ENCODE peak calls at places on chromosomes 12 and 14, in six cellular contexts. One of them, this sample, is unnamed.

GRCh38 chr14:79404874-79405273 is 806.4 kb downstream of the DIO2 start:
- DNase-seq in mammary epithelial cell: no peak
- DNase-seq in HCT116: no peak
- DNase-seq in neural progenitor cell: no peak
- DNase-seq in MM.1S: no peak
- DNase-seq in fibroblast of lung: no peak
- DNase-seq in this sample: no peak

GRCh38 chr12:96224219-96224615 is 30.0 kb downstream of the ELK3 start:
- DNase-seq in mammary epithelial cell: no peak
- DNase-seq in HCT116: no peak
- DNase-seq in neural progenitor cell: no peak
- DNase-seq in MM.1S: no peak
- DNase-seq in fibroblast of lung: peak
- DNase-seq in this sample: no peak

GRCh38 chr14:80414080-80414479 is 202.8 kb upstream of the DIO2 start:
- DNase-seq in mammary epithelial cell: no peak
- DNase-seq in HCT116: no peak
- DNase-seq in neural progenitor cell: no peak
- DNase-seq in MM.1S: no peak
- DNase-seq in fibroblast of lung: no peak
- DNase-seq in this sample: no peak

GRCh38 chr12:87795555-87795954 is 233.6 kb downstream of the C12orf50 start:
- DNase-seq in mammary epithelial cell: no peak
- DNase-seq in HCT116: no peak
- DNase-seq in neural progenitor cell: no peak
- DNase-seq in MM.1S: no peak
- DNase-seq in fibroblast of lung: no peak
- DNase-seq in this sample: no peak

GRCh38 chr14:68964300-68965093 is 14.6 kb downstream of the ACTN1 start:
- DNase-seq in mammary epithelial cell: no peak
- DNase-seq in HCT116: no peak
- DNase-seq in neural progenitor cell: no peak
- DNase-seq in MM.1S: no peak
- DNase-seq in fibroblast of lung: no peak
- DNase-seq in this sample: no peak

GRCh38 chr14:93103392-93104080 is 12.2 kb downstream of the ITPK1 start:
- DNase-seq in mammary epithelial cell: peak
- DNase-seq in HCT116: no peak
- DNase-seq in neural progenitor cell: no peak
- DNase-seq in MM.1S: peak
- DNase-seq in fibroblast of lung: no peak
- DNase-seq in this sample: no peak

GRCh38 chr12:124273630-124274029 is 21.3 kb upstream of the RFLNA start:
- DNase-seq in mammary epithelial cell: peak
- DNase-seq in HCT116: peak
- DNase-seq in neural progenitor cell: no peak
- DNase-seq in MM.1S: no peak
- DNase-seq in fibroblast of lung: peak
- DNase-seq in this sample: no peak

GRCh38 chr14:92040431-92041040 is 677 bp upstream of the TRIP11 start:
- DNase-seq in mammary epithelial cell: peak
- DNase-seq in HCT116: peak
- DNase-seq in neural progenitor cell: no peak
- DNase-seq in MM.1S: peak
- DNase-seq in fibroblast of lung: peak
- DNase-seq in this sample: no peak

GRCh38 chr14:26841361-26841760 is 243.5 kb upstream of the NOVA1 start:
- DNase-seq in mammary epithelial cell: no peak
- DNase-seq in HCT116: no peak
- DNase-seq in neural progenitor cell: no peak
- DNase-seq in MM.1S: no peak
- DNase-seq in fibroblast of lung: peak
- DNase-seq in this sample: no peak

GRCh38 chr12:32501835-32502333 is 102.5 kb downstream of the FGD4 start:
- DNase-seq in mammary epithelial cell: peak
- DNase-seq in HCT116: no peak
- DNase-seq in neural progenitor cell: peak
- DNase-seq in MM.1S: peak
- DNase-seq in fibroblast of lung: peak
- DNase-seq in this sample: peak

GRCh38 chr12:26198742-26199141 is 3.4 kb downstream of the SSPN start:
- DNase-seq in mammary epithelial cell: peak
- DNase-seq in HCT116: no peak
- DNase-seq in neural progenitor cell: no peak
- DNase-seq in MM.1S: no peak
- DNase-seq in fibroblast of lung: peak
- DNase-seq in this sample: no peak

GRCh38 chr14:71988954-71989353 is 56.7 kb downstream of the RGS6 start:
- DNase-seq in mammary epithelial cell: no peak
- DNase-seq in HCT116: no peak
- DNase-seq in neural progenitor cell: no peak
- DNase-seq in MM.1S: no peak
- DNase-seq in fibroblast of lung: no peak
- DNase-seq in this sample: no peak

GRCh38 chr14:68510201-68510600 is 282.7 kb downstream of the ZFP36L1 start:
- DNase-seq in mammary epithelial cell: no peak
- DNase-seq in HCT116: no peak
- DNase-seq in neural progenitor cell: no peak
- DNase-seq in MM.1S: no peak
- DNase-seq in fibroblast of lung: peak
- DNase-seq in this sample: no peak

GRCh38 chr12:92055877-92056276 is 89.8 kb downstream of the BTG1 start:
- DNase-seq in mammary epithelial cell: peak
- DNase-seq in HCT116: no peak
- DNase-seq in neural progenitor cell: no peak
- DNase-seq in MM.1S: peak
- DNase-seq in fibroblast of lung: no peak
- DNase-seq in this sample: no peak

GRCh38 chr12:14113031-14113430 is 131.6 kb upstream of the GRIN2B start:
- DNase-seq in mammary epithelial cell: no peak
- DNase-seq in HCT116: no peak
- DNase-seq in neural progenitor cell: no peak
- DNase-seq in MM.1S: no peak
- DNase-seq in fibroblast of lung: no peak
- DNase-seq in this sample: no peak

GRCh38 chr12:61452076-61452475 is 808.1 kb upstream of the USP15 start:
- DNase-seq in mammary epithelial cell: peak
- DNase-seq in HCT116: peak
- DNase-seq in neural progenitor cell: peak
- DNase-seq in MM.1S: no peak
- DNase-seq in fibroblast of lung: no peak
- DNase-seq in this sample: peak

GRCh38 chr12:115504241-115504941 is 773.1 kb downstream of the MED13L start:
- DNase-seq in mammary epithelial cell: no peak
- DNase-seq in HCT116: no peak
- DNase-seq in neural progenitor cell: no peak
- DNase-seq in MM.1S: peak
- DNase-seq in fibroblast of lung: no peak
- DNase-seq in this sample: no peak

DNA sequence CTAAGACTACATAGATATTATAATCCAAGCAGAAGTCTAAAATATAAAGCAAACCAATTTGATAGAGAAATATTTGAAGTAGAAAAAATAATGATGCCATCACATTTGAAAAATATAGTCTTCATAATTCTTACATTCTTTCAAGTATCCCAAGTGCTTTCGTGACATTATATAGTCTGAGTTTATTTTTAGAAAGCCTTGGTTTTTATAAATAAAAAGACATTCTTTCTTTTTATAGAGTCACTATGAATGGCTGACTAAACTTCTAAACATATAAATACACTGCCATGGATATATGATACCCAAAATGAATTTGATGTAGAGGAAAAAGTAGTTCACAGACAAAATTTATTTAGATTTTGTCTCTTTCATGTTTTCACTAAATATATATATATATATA is 135.1 kb upstream of the PDZRN4 start:
- DNase-seq in mammary epithelial cell: no peak
- DNase-seq in HCT116: no peak
- DNase-seq in neural progenitor cell: no peak
- DNase-seq in MM.1S: no peak
- DNase-seq in fibroblast of lung: no peak
- DNase-seq in this sample: no peak
- H3K9ac ChIP-seq in mammary epithelial cell: no peak
- H3K9ac ChIP-seq in HCT116: no peak
- H3K9ac ChIP-seq in neural progenitor cell: no peak
- H3K9ac ChIP-seq in MM.1S: no peak
- H3K9ac ChIP-seq in fibroblast of lung: no peak
- H3K9ac ChIP-seq in this sample: no peak

GRCh38 chr14:105401699-105402098 is 3.4 kb downstream of the TEX22 start:
- DNase-seq in mammary epithelial cell: no peak
- DNase-seq in HCT116: no peak
- DNase-seq in neural progenitor cell: no peak
- DNase-seq in MM.1S: no peak
- DNase-seq in fibroblast of lung: no peak
- DNase-seq in this sample: no peak
- TF ChIP-seq EZH2 in mammary epithelial cell: no peak
- TF ChIP-seq EZH2 in HCT116: no peak
- TF ChIP-seq EZH2 in neural progenitor cell: no peak
- TF ChIP-seq EZH2 in MM.1S: no peak
- TF ChIP-seq EZH2 in fibroblast of lung: no peak
- TF ChIP-seq EZH2 in this sample: no peak

GRCh38 chr12:46320731-46321130 is 51.8 kb downstream of the SLC38A2 start:
- DNase-seq in mammary epithelial cell: no peak
- DNase-seq in HCT116: no peak
- DNase-seq in neural progenitor cell: no peak
- DNase-seq in MM.1S: no peak
- DNase-seq in fibroblast of lung: no peak
- DNase-seq in this sample: no peak
- H3K9ac ChIP-seq in mammary epithelial cell: no peak
- H3K9ac ChIP-seq in HCT116: no peak
- H3K9ac ChIP-seq in neural progenitor cell: no peak
- H3K9ac ChIP-seq in MM.1S: no peak
- H3K9ac ChIP-seq in fibroblast of lung: no peak
- H3K9ac ChIP-seq in this sample: no peak

GRCh38 chr12:54034784-54035310 is 2.0 kb downstream of the HOXC5 start:
- DNase-seq in mammary epithelial cell: no peak
- DNase-seq in HCT116: no peak
- DNase-seq in neural progenitor cell: no peak
- DNase-seq in MM.1S: no peak
- DNase-seq in fibroblast of lung: no peak
- DNase-seq in this sample: no peak
- TF ChIP-seq EZH2 in mammary epithelial cell: no peak
- TF ChIP-seq EZH2 in HCT116: no peak
- TF ChIP-seq EZH2 in neural progenitor cell: peak
- TF ChIP-seq EZH2 in MM.1S: peak
- TF ChIP-seq EZH2 in fibroblast of lung: no peak
- TF ChIP-seq EZH2 in this sample: no peak

DNA sequence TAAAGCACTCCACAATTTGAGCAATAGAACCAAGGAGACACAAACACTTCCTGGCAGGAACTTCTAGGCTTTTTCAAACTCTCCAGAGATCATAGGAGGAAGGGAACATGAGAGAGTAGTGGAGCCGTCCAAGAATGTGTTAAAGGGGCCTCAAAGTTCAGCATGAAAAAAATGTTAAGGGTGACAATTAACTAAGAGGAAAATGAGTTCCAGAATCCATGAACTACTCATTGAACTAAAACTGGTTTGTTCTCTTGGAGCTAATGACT is 122.0 kb downstream of the WIF1 start:
- DNase-seq in mammary epithelial cell: no peak
- DNase-seq in HCT116: no peak
- DNase-seq in neural progenitor cell: no peak
- DNase-seq in MM.1S: no peak
- DNase-seq in fibroblast of lung: no peak
- DNase-seq in this sample: no peak
- H3K9ac ChIP-seq in mammary epithelial cell: no peak
- H3K9ac ChIP-seq in HCT116: no peak
- H3K9ac ChIP-seq in neural progenitor cell: no peak
- H3K9ac ChIP-seq in MM.1S: no peak
- H3K9ac ChIP-seq in fibroblast of lung: no peak
- H3K9ac ChIP-seq in this sample: no peak

DNA sequence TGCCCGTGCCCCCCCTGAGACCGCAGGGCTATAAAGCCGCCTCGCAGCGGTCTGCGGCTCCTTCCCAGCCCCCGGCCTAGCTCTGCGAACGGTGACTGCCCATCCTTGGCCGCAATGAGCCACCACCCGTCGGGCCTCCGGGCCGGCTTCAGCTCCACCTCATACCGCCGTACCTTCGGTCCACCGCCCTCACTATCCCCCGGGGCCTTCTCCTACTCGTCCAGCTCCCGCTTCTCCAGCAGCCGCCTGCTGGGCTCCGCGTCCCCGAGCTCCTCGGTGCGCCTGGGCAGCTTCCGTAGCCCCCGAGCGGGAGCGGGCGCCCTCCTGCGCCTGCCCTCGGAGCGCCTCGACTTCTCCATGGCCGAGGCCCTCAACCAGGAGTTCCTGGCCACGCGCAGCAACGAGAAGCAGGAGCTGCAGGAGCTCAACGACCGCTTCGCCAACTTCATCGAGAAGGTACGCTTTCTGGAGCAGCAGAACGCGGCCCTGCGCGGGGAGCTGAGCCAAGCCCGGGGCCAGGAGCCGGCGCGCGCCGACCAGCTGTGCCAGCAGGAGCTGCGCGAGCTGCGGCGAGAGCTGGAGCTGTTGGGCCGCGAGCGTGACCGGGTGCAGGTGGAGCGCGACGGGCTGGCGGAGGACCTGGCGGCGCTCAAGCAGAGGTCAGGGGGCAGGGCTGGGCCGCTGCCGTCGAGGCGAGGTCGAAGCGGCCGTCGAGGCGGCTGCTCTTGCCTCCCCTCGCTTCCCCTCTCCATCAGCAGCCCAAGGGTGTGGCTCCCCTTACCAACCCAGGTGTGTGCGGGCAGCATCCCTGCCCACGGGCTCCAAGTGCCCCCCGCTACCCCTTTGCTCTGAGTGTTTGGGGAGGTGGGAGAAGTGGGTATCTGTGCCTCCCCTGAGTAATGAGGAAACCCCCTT is at the start of gene PRPH:
- DNase-seq in mammary epithelial cell: no peak
- DNase-seq in HCT116: no peak
- DNase-seq in neural progenitor cell: peak
- DNase-seq in MM.1S: no peak
- DNase-seq in fibroblast of lung: no peak
- DNase-seq in this sample: no peak
- TF ChIP-seq EZH2 in mammary epithelial cell: no peak
- TF ChIP-seq EZH2 in HCT116: no peak
- TF ChIP-seq EZH2 in neural progenitor cell: peak
- TF ChIP-seq EZH2 in MM.1S: no peak
- TF ChIP-seq EZH2 in fibroblast of lung: no peak
- TF ChIP-seq EZH2 in this sample: no peak

GRCh38 chr12:57614948-57615500 is 3.8 kb downstream of the ARHGEF25 start:
- DNase-seq in mammary epithelial cell: no peak
- DNase-seq in HCT116: no peak
- DNase-seq in neural progenitor cell: no peak
- DNase-seq in MM.1S: no peak
- DNase-seq in fibroblast of lung: no peak
- DNase-seq in this sample: no peak

GRCh38 chr12:57612711-57613426 is 1.6 kb downstream of the ARHGEF25 start:
- DNase-seq in mammary epithelial cell: no peak
- DNase-seq in HCT116: no peak
- DNase-seq in neural progenitor cell: no peak
- DNase-seq in MM.1S: no peak
- DNase-seq in fibroblast of lung: no peak
- DNase-seq in this sample: no peak

GRCh38 chr12:57613427-57614109 is 2.3 kb downstream of the ARHGEF25 start:
- DNase-seq in mammary epithelial cell: no peak
- DNase-seq in HCT116: no peak
- DNase-seq in neural progenitor cell: no peak
- DNase-seq in MM.1S: no peak
- DNase-seq in fibroblast of lung: no peak
- DNase-seq in this sample: no peak

GRCh38 chr12:57615637-57616036 is 4.4 kb downstream of the ARHGEF25 start:
- DNase-seq in mammary epithelial cell: no peak
- DNase-seq in HCT116: no peak
- DNase-seq in neural progenitor cell: no peak
- DNase-seq in MM.1S: no peak
- DNase-seq in fibroblast of lung: no peak
- DNase-seq in this sample: no peak

GRCh38 chr12:57614178-57614947 is 3.1 kb downstream of the ARHGEF25 start:
- DNase-seq in mammary epithelial cell: no peak
- DNase-seq in HCT116: peak
- DNase-seq in neural progenitor cell: peak
- DNase-seq in MM.1S: peak
- DNase-seq in fibroblast of lung: no peak
- DNase-seq in this sample: peak
- H3K9ac ChIP-seq in mammary epithelial cell: no peak
- H3K9ac ChIP-seq in HCT116: no peak
- H3K9ac ChIP-seq in neural progenitor cell: no peak
- H3K9ac ChIP-seq in MM.1S: no peak
- H3K9ac ChIP-seq in fibroblast of lung: no peak
- H3K9ac ChIP-seq in this sample: no peak